ENCODE peak calls at places on chromosomes 13 and 19, in eight cellular contexts. One of them, this sample, is unnamed.

GRCh38 chr13:58963321-58963720 is 1200.4 kb downstream of the DIAPH3 start:
- DNase-seq in RWPE1: no peak
- DNase-seq in GM12891: no peak
- DNase-seq in fibroblast of the conjunctiva: no peak
- DNase-seq in NCI-H748 treated with DMSO at 0.1 percent for 48 hours: no peak
- DNase-seq in CD4-positive, alpha-beta T cell: no peak
- DNase-seq in NCI-H2171: no peak
- DNase-seq in neural progenitor cell: no peak
- DNase-seq in this sample: no peak

GRCh38 chr19:55247621-55248099 is 11.2 kb downstream of the PPP6R1 start:
- DNase-seq in RWPE1: peak
- DNase-seq in GM12891: no peak
- DNase-seq in fibroblast of the conjunctiva: peak
- DNase-seq in NCI-H748 treated with DMSO at 0.1 percent for 48 hours: no peak
- DNase-seq in CD4-positive, alpha-beta T cell: no peak
- DNase-seq in NCI-H2171: no peak
- DNase-seq in neural progenitor cell: no peak
- DNase-seq in this sample: no peak

GRCh38 chr13:99484405-99484981 is 16.8 kb upstream of the TM9SF2 start:
- DNase-seq in RWPE1: no peak
- DNase-seq in GM12891: no peak
- DNase-seq in fibroblast of the conjunctiva: peak
- DNase-seq in NCI-H748 treated with DMSO at 0.1 percent for 48 hours: no peak
- DNase-seq in CD4-positive, alpha-beta T cell: no peak
- DNase-seq in NCI-H2171: no peak
- DNase-seq in neural progenitor cell: no peak
- DNase-seq in this sample: no peak

GRCh38 chr19:14218615-14219330 is 12.8 kb upstream of the ADGRL1 start:
- DNase-seq in RWPE1: no peak
- DNase-seq in GM12891: no peak
- DNase-seq in fibroblast of the conjunctiva: no peak
- DNase-seq in NCI-H748 treated with DMSO at 0.1 percent for 48 hours: no peak
- DNase-seq in CD4-positive, alpha-beta T cell: no peak
- DNase-seq in NCI-H2171: no peak
- DNase-seq in neural progenitor cell: no peak
- DNase-seq in this sample: no peak

GRCh38 chr19:48918801-48919247 is 14.7 kb upstream of the DHDH start:
- DNase-seq in RWPE1: no peak
- DNase-seq in GM12891: no peak
- DNase-seq in fibroblast of the conjunctiva: no peak
- DNase-seq in NCI-H748 treated with DMSO at 0.1 percent for 48 hours: no peak
- DNase-seq in CD4-positive, alpha-beta T cell: no peak
- DNase-seq in NCI-H2171: no peak
- DNase-seq in neural progenitor cell: peak
- DNase-seq in this sample: no peak

GRCh38 chr13:51959773-51960172 is 51.5 kb downstream of the ATP7B start:
- DNase-seq in RWPE1: no peak
- DNase-seq in GM12891: peak
- DNase-seq in fibroblast of the conjunctiva: no peak
- DNase-seq in NCI-H748 treated with DMSO at 0.1 percent for 48 hours: peak
- DNase-seq in CD4-positive, alpha-beta T cell: no peak
- DNase-seq in NCI-H2171: no peak
- DNase-seq in neural progenitor cell: no peak
- DNase-seq in this sample: no peak

GRCh38 chr13:76516013-76516412 is 370.2 kb downstream of the KCTD12 start:
- DNase-seq in RWPE1: no peak
- DNase-seq in GM12891: no peak
- DNase-seq in fibroblast of the conjunctiva: peak
- DNase-seq in NCI-H748 treated with DMSO at 0.1 percent for 48 hours: no peak
- DNase-seq in CD4-positive, alpha-beta T cell: no peak
- DNase-seq in NCI-H2171: no peak
- DNase-seq in neural progenitor cell: no peak
- DNase-seq in this sample: peak

GRCh38 chr13:49606747-49607648 is 21.3 kb upstream of the ARL11 start:
- DNase-seq in RWPE1: peak
- DNase-seq in GM12891: peak
- DNase-seq in fibroblast of the conjunctiva: peak
- DNase-seq in NCI-H748 treated with DMSO at 0.1 percent for 48 hours: peak
- DNase-seq in CD4-positive, alpha-beta T cell: peak
- DNase-seq in NCI-H2171: peak
- DNase-seq in neural progenitor cell: peak
- DNase-seq in this sample: peak

GRCh38 chr19:48654299-48655059 is 8.5 kb upstream of the CA11 start:
- DNase-seq in RWPE1: no peak
- DNase-seq in GM12891: no peak
- DNase-seq in fibroblast of the conjunctiva: no peak
- DNase-seq in NCI-H748 treated with DMSO at 0.1 percent for 48 hours: no peak
- DNase-seq in CD4-positive, alpha-beta T cell: no peak
- DNase-seq in NCI-H2171: peak
- DNase-seq in neural progenitor cell: no peak
- DNase-seq in this sample: no peak

GRCh38 chr13:44142540-44142867 is 231.1 kb upstream of the SERP2 start:
- DNase-seq in RWPE1: no peak
- DNase-seq in GM12891: no peak
- DNase-seq in fibroblast of the conjunctiva: no peak
- DNase-seq in NCI-H748 treated with DMSO at 0.1 percent for 48 hours: no peak
- DNase-seq in CD4-positive, alpha-beta T cell: no peak
- DNase-seq in NCI-H2171: no peak
- DNase-seq in neural progenitor cell: no peak
- DNase-seq in this sample: no peak

GRCh38 chr19:16637535-16637934 is 9.5 kb upstream of the MED26 start:
- DNase-seq in RWPE1: no peak
- DNase-seq in GM12891: no peak
- DNase-seq in fibroblast of the conjunctiva: no peak
- DNase-seq in NCI-H748 treated with DMSO at 0.1 percent for 48 hours: no peak
- DNase-seq in CD4-positive, alpha-beta T cell: no peak
- DNase-seq in NCI-H2171: no peak
- DNase-seq in neural progenitor cell: no peak
- DNase-seq in this sample: no peak

GRCh38 chr13:106467406-106468122 is 67.9 kb downstream of the EFNB2 start:
- DNase-seq in RWPE1: no peak
- DNase-seq in GM12891: no peak
- DNase-seq in fibroblast of the conjunctiva: no peak
- DNase-seq in NCI-H748 treated with DMSO at 0.1 percent for 48 hours: no peak
- DNase-seq in CD4-positive, alpha-beta T cell: no peak
- DNase-seq in NCI-H2171: no peak
- DNase-seq in neural progenitor cell: peak
- DNase-seq in this sample: no peak

This sample was measured in stromal cell of bone marrow.